ENCODE peak calls at places on chromosomes 3 and 15, in six cellular contexts. One of them, this sample, is unnamed.

GRCh38 chr3:48086736-48087470 is 70.7 kb upstream of the MAP4 start:
- DNase-seq in HCT116: no peak
- DNase-seq in H1: no peak
- DNase-seq in HepG2: peak; percentile 38
- DNase-seq in SK-N-SH: no peak
- DNase-seq in K562: no peak
- DNase-seq in this sample: no peak

GRCh38 chr3:19931180-19931692 is 2.8 kb downstream of the EFHB start:
- DNase-seq in HCT116: no peak
- DNase-seq in H1: no peak
- DNase-seq in HepG2: no peak
- DNase-seq in SK-N-SH: no peak
- DNase-seq in K562: peak; percentile 45
- DNase-seq in this sample: no peak

GRCh38 chr3:31219131-31219843 is 313.4 kb upstream of the STT3B start:
- DNase-seq in HCT116: no peak
- DNase-seq in H1: no peak
- DNase-seq in HepG2: no peak
- DNase-seq in SK-N-SH: no peak
- DNase-seq in K562: no peak
- DNase-seq in this sample: no peak

GRCh38 chr15:35379972-35380371 is 166.0 kb downstream of the DPH6 start:
- DNase-seq in HCT116: no peak
- DNase-seq in H1: no peak
- DNase-seq in HepG2: no peak
- DNase-seq in SK-N-SH: no peak
- DNase-seq in K562: no peak
- DNase-seq in this sample: no peak

GRCh38 chr3:65288781-65289180 is 601.0 kb upstream of the ADAMTS9 start:
- DNase-seq in HCT116: no peak
- DNase-seq in H1: no peak
- DNase-seq in HepG2: no peak
- DNase-seq in SK-N-SH: no peak
- DNase-seq in K562: no peak
- DNase-seq in this sample: no peak

GRCh38 chr3:124832782-124833709 is 54.1 kb downstream of the ITGB5 start:
- DNase-seq in HCT116: no peak
- DNase-seq in H1: no peak
- DNase-seq in HepG2: no peak
- DNase-seq in SK-N-SH: no peak
- DNase-seq in K562: no peak
- DNase-seq in this sample: no peak

GRCh38 chr3:63193647-63194046 is 84.5 kb upstream of the SYNPR start:
- DNase-seq in HCT116: peak; percentile 3
- DNase-seq in H1: no peak
- DNase-seq in HepG2: peak; percentile 6
- DNase-seq in SK-N-SH: peak; percentile 37
- DNase-seq in K562: peak; percentile 3
- DNase-seq in this sample: peak; percentile 33

GRCh38 chr3:140270329-140270728 is 335.3 kb downstream of the CLSTN2 start:
- DNase-seq in HCT116: no peak
- DNase-seq in H1: no peak
- DNase-seq in HepG2: no peak
- DNase-seq in SK-N-SH: no peak
- DNase-seq in K562: no peak
- DNase-seq in this sample: no peak

GRCh38 chr15:91853968-91854943 is 748 bp downstream of the SLCO3A1 start:
- DNase-seq in HCT116: no peak
- DNase-seq in H1: peak; percentile 63
- DNase-seq in HepG2: no peak
- DNase-seq in SK-N-SH: peak; percentile 88
- DNase-seq in K562: no peak
- DNase-seq in this sample: peak; percentile 18

GRCh38 chr15:50181983-50182232 is at the start of gene SLC27A2:
- DNase-seq in HCT116: peak; percentile 19
- DNase-seq in H1: no peak
- DNase-seq in HepG2: no peak
- DNase-seq in SK-N-SH: peak; percentile 86
- DNase-seq in K562: peak; percentile 84
- DNase-seq in this sample: peak; percentile 22

GRCh38 chr3:58563386-58564035 is 13.7 kb downstream of the FAM107A start:
- DNase-seq in HCT116: no peak
- DNase-seq in H1: no peak
- DNase-seq in HepG2: peak; percentile 53
- DNase-seq in SK-N-SH: no peak
- DNase-seq in K562: no peak
- DNase-seq in this sample: no peak

GRCh38 chr15:84982301-84982920 is 755 bp downstream of the PDE8A start:
- DNase-seq in HCT116: no peak
- DNase-seq in H1: no peak
- DNase-seq in HepG2: peak; percentile 70
- DNase-seq in SK-N-SH: no peak
- DNase-seq in K562: no peak
- DNase-seq in this sample: no peak

GRCh38 chr3:186825294-186825821 is 17.2 kb upstream of the ADIPOQ start:
- DNase-seq in HCT116: no peak
- DNase-seq in H1: peak; percentile 70
- DNase-seq in HepG2: no peak
- DNase-seq in SK-N-SH: no peak
- DNase-seq in K562: peak; percentile 75
- DNase-seq in this sample: no peak

GRCh38 chr15:93314245-93314644 is 225.2 kb upstream of the RGMA start:
- DNase-seq in HCT116: no peak
- DNase-seq in H1: no peak
- DNase-seq in HepG2: no peak
- DNase-seq in SK-N-SH: no peak
- DNase-seq in K562: no peak
- DNase-seq in this sample: no peak

GRCh38 chr3:156448300-156448699 is 106.6 kb downstream of the SSR3 start:
- DNase-seq in HCT116: peak; percentile 46
- DNase-seq in H1: peak; percentile 57
- DNase-seq in HepG2: peak; percentile 5
- DNase-seq in SK-N-SH: no peak
- DNase-seq in K562: peak; percentile 68
- DNase-seq in this sample: peak; percentile 20

GRCh38 chr3:59341441-59341840 is 291.6 kb upstream of the CFAP20DC start:
- DNase-seq in HCT116: no peak
- DNase-seq in H1: no peak
- DNase-seq in HepG2: no peak
- DNase-seq in SK-N-SH: no peak
- DNase-seq in K562: no peak
- DNase-seq in this sample: no peak

GRCh38 chr3:52507359-52507758 is 12.2 kb downstream of the STAB1 start:
- DNase-seq in HCT116: no peak
- DNase-seq in H1: no peak
- DNase-seq in HepG2: peak; percentile 63
- DNase-seq in SK-N-SH: no peak
- DNase-seq in K562: no peak
- DNase-seq in this sample: peak; percentile 38

GRCh38 chr3:15982667-15983145 is 184.9 kb upstream of the ANKRD28 start:
- DNase-seq in HCT116: peak; percentile 10
- DNase-seq in H1: no peak
- DNase-seq in HepG2: no peak
- DNase-seq in SK-N-SH: peak; percentile 56
- DNase-seq in K562: no peak
- DNase-seq in this sample: no peak

GRCh38 chr3:25957026-25957425 is 167.1 kb downstream of the OXSM start:
- DNase-seq in HCT116: no peak
- DNase-seq in H1: no peak
- DNase-seq in HepG2: no peak
- DNase-seq in SK-N-SH: no peak
- DNase-seq in K562: no peak
- DNase-seq in this sample: no peak

GRCh38 chr3:43998841-43999805 is 242.6 kb upstream of the TOPAZ1 start:
- DNase-seq in HCT116: no peak
- DNase-seq in H1: peak; percentile 83
- DNase-seq in HepG2: no peak
- DNase-seq in SK-N-SH: peak; percentile 99
- DNase-seq in K562: no peak
- DNase-seq in this sample: no peak

GRCh38 chr15:78205337-78205736 is 29.0 kb downstream of the ACSBG1 start:
- DNase-seq in HCT116: no peak
- DNase-seq in H1: no peak
- DNase-seq in HepG2: no peak
- DNase-seq in SK-N-SH: no peak
- DNase-seq in K562: no peak
- DNase-seq in this sample: no peak

GRCh38 chr15:78207641-78208340 is 26.6 kb downstream of the ACSBG1 start:
- DNase-seq in HCT116: no peak
- DNase-seq in H1: peak; percentile 40
- DNase-seq in HepG2: no peak
- DNase-seq in SK-N-SH: no peak
- DNase-seq in K562: no peak
- DNase-seq in this sample: no peak

GRCh38 chr15:78205856-78206255 is 28.5 kb downstream of the ACSBG1 start:
- DNase-seq in HCT116: no peak
- DNase-seq in H1: peak; percentile 41
- DNase-seq in HepG2: no peak
- DNase-seq in SK-N-SH: no peak
- DNase-seq in K562: no peak
- DNase-seq in this sample: no peak

GRCh38 chr15:78207110-78207458 is 27.3 kb downstream of the ACSBG1 start:
- DNase-seq in HCT116: no peak
- DNase-seq in H1: no peak
- DNase-seq in HepG2: no peak
- DNase-seq in SK-N-SH: no peak
- DNase-seq in K562: no peak
- DNase-seq in this sample: no peak

GRCh38 chr15:78206326-78207109 is 27.8 kb downstream of the ACSBG1 start:
- DNase-seq in HCT116: no peak
- DNase-seq in H1: peak; percentile 42
- DNase-seq in HepG2: no peak
- DNase-seq in SK-N-SH: no peak
- DNase-seq in K562: no peak
- DNase-seq in this sample: peak; percentile 38
- TF ChIP-seq YY1 in HCT116: no peak
- TF ChIP-seq YY1 in H1: no peak
- TF ChIP-seq YY1 in HepG2: no peak
- TF ChIP-seq YY1 in SK-N-SH: no peak
- TF ChIP-seq YY1 in K562: no peak
- TF ChIP-seq YY1 in this sample: no peak

DNA sequence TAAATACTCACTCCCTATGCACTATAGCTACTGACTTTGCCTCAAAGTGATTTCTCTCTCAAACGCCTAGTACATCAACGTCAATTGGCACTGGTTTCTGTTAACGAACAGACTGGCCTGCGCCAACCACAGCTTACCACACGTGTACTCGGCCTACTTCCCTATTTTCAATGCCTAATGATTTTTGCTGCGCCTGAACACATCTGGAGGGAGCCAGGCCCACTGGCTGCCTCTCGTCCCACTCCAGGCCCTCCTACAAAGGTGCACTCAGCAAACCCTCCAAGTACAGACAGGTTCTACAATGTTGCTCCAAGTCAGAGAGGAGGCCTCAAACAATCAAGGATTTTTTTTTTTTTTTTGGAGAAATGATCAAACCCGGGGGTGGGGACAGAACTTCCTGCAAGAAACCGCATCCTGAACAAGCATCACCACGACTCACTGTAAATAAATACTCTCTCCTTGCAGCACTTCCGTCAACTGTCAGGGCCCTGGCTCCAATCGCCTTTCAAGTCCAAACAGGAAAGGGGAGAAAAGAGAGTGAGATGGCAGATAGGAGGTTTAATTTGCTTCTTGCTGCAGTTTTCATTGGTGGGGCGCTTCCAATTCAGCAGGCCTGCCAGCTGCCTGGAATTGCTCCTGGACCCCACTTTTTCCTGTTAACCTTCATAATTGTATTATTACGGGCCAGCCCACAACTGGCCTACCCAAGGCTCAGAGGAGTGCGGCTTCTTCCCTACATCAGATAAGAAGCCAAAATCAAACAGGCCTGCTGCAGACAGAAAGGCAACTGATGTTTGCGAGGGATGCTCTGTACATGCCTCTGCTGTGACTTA is 139.3 kb downstream of the FOXP1 start:
- DNase-seq in HCT116: no peak
- DNase-seq in H1: no peak
- DNase-seq in HepG2: no peak
- DNase-seq in SK-N-SH: peak; percentile 73
- DNase-seq in K562: peak; percentile 13
- DNase-seq in this sample: no peak
- H3K9ac ChIP-seq in HCT116: no peak overlapping the region
- H3K9ac ChIP-seq in H1: no peak overlapping the region
- H3K9ac ChIP-seq in HepG2: no peak overlapping the region
- H3K9ac ChIP-seq in SK-N-SH: peak overlapping the region; percentile 31
- H3K9ac ChIP-seq in K562: no peak overlapping the region
- H3K9ac ChIP-seq in this sample: no peak overlapping the region

GRCh38 chr15:64572856-64573255 is 112.5 kb downstream of the ZNF609 start:
- DNase-seq in HCT116: no peak
- DNase-seq in H1: no peak
- DNase-seq in HepG2: no peak
- DNase-seq in SK-N-SH: no peak
- DNase-seq in K562: no peak
- DNase-seq in this sample: no peak
- H3K4me1 ChIP-seq in HCT116: no peaks in the 10 kb centered on the region
- H3K4me1 ChIP-seq in H1: peaks cover 5% of the 10 kb centered on the region
- H3K4me1 ChIP-seq in HepG2: peaks cover 45% of the 10 kb centered on the region
- H3K4me1 ChIP-seq in SK-N-SH: peaks cover 2% of the 10 kb centered on the region
- H3K4me1 ChIP-seq in K562: peaks cover 28% of the 10 kb centered on the region
- H3K4me1 ChIP-seq in this sample: no peaks in the 10 kb centered on the region

GRCh38 chr3:169022457-169022856 is 641.1 kb downstream of the MECOM start:
- DNase-seq in HCT116: no peak
- DNase-seq in H1: no peak
- DNase-seq in HepG2: no peak
- DNase-seq in SK-N-SH: no peak
- DNase-seq in K562: no peak
- DNase-seq in this sample: no peak

GRCh38 chr3:169028716-169029115 is 634.8 kb downstream of the MECOM start:
- DNase-seq in HCT116: no peak
- DNase-seq in H1: no peak
- DNase-seq in HepG2: no peak
- DNase-seq in SK-N-SH: no peak
- DNase-seq in K562: no peak
- DNase-seq in this sample: no peak

GRCh38 chr3:169029674-169030285 is 633.7 kb downstream of the MECOM start:
- DNase-seq in HCT116: no peak
- DNase-seq in H1: no peak
- DNase-seq in HepG2: no peak
- DNase-seq in SK-N-SH: no peak
- DNase-seq in K562: no peak
- DNase-seq in this sample: no peak

DNA sequence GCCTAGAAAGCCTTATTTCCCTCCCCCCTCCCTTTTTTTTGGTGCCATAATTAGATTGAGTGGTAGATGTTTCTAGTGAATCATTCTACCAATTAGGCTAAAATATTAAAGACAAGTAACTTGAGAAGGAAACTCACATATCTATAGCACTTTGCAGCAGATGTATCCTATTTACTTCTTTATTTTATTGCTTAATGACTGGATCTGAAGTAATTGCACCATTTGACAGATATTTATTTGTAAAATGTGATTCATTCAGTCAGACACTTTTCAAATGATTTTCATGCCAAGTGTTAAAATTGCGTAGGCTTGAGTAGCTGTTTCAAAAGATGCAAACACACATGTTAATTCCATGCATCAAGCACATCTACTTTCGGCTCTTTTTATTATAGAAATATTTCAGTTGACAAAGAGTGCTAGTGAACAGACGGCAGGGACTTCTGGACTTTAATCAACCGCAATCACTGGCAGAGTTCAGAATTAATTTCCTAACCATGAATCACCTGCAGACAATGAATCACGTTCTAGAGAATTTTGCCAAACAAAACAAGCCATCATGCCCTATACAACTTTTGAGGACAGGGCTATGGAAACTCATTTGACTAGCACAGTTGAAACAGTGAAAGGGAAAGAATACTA is 636.9 kb downstream of the MECOM start:
- DNase-seq in HCT116: peak; percentile 26
- DNase-seq in H1: no peak
- DNase-seq in HepG2: peak; percentile 1
- DNase-seq in SK-N-SH: no peak
- DNase-seq in K562: no peak
- DNase-seq in this sample: no peak
- TF ChIP-seq YY1 in HCT116: no peak
- TF ChIP-seq YY1 in H1: no peak
- TF ChIP-seq YY1 in HepG2: no peak
- TF ChIP-seq YY1 in SK-N-SH: no peak
- TF ChIP-seq YY1 in K562: no peak
- TF ChIP-seq YY1 in this sample: no peak